ENCODE peak calls at places on chromosomes 3 and 15, in nine cellular contexts. U is hepatocyte; H is CD4-positive, alpha-beta memory T cell; J is lower lobe of right lung; Z is SK-N-SH; R is heart left ventricle; C is keratinocyte; L is adrenal gland; S is mesenchymal stem cell. M is an unnamed sample.
A peak's percentile ranks its signal among the peaks of the same experiment; 100 is the strongest.

GRCh38 chr15:62390793-62391543 is 225.9 kb upstream of the C2CD4B start:
- DNase-seq in S (peak; percentile 73), Z (peak; percentile 76), C (no peak), J (peak; percentile 56), L (peak; percentile 54), R (peak; percentile 35), U (peak; percentile 65), H (no peak), M (peak; percentile 77)

GRCh38 chr3:14925729-14926591 is 21.4 kb upstream of the NR2C2 start:
- DNase-seq in L (no peak), R (no peak), J (no peak), Z (peak; percentile 70), U (peak; percentile 83), C (peak; percentile 21), H (no peak), S (peak; percentile 71), M (peak; percentile 89)

GRCh38 chr3:119311191-119311925 is 17.2 kb downstream of the ARHGAP31 start:
- DNase-seq in C (peak; percentile 44), Z (no peak), U (no peak), S (peak; percentile 91), R (no peak), H (no peak), J (no peak), L (no peak), M (no peak)

GRCh38 chr3:173398111-173398479 is 551 bp downstream of the NLGN1 start:
- DNase-seq in S (no peak), Z (no peak), U (no peak), L (no peak), J (no peak), C (no peak), R (no peak), H (no peak), M (peak; percentile 59)

GRCh38 chr3:133209871-133210550 is 171.8 kb downstream of the TMEM108 start:
- DNase-seq in C (no peak), S (peak; percentile 55), Z (no peak), L (no peak), J (no peak), U (peak; percentile 6), H (no peak), R (no peak), M (no peak)

GRCh38 chr3:195260286-195260905 is 10.6 kb downstream of the XXYLT1 start:
- DNase-seq in C (no peak), R (peak; percentile 46), H (peak; percentile 59), Z (peak; percentile 53), U (peak; percentile 46), S (peak; percentile 45), L (peak; percentile 44), J (no peak), M (peak; percentile 84)

GRCh38 chr3:146093928-146094327 is 67.1 kb downstream of the PLOD2 start:
- DNase-seq in S (no peak), C (no peak), R (no peak), U (no peak), H (no peak), L (peak; percentile 27), Z (no peak), J (no peak), M (no peak)

GRCh38 chr15:93107646-93108045 is 18.6 kb upstream of the RGMA start:
- DNase-seq in J (no peak), H (no peak), Z (no peak), L (no peak), R (no peak), U (no peak), S (no peak), C (no peak), M (no peak)

DNA sequence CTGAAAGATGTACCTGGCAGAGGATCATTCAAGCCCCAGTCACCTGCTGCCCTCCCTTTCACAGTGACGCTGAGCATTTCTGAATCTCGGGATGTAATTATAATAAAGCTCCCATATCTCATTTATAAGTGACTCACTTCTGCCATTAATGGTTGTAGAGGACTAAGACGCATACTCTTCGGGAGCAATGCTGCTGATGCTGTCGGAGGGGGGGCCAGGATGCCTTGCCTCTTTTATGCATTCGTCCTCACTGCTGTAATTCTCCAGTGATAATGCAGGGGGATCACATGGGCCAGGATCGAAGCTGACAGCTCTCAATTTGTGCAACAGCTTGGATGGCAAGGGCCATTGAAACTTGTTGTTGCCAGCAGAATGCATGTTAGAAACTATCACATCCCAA is 3.1 kb downstream of the HRH1 start:
- DNase-seq in J (no peak), L (no peak), Z (no peak), U (no peak), R (no peak), H (no peak), S (no peak), C (no peak), M (no peak)
- H3K27me3 ChIP-seq in J (peaks cover 10% of the 10 kb centered on the region), L (peaks cover 11% of the 10 kb centered on the region), Z (no peaks in the 10 kb centered on the region), U (peaks cover 53% of the 10 kb centered on the region), R (peaks cover 29% of the 10 kb centered on the region), H (peaks cover 26% of the 10 kb centered on the region), S (no peaks in the 10 kb centered on the region), C (no peaks in the 10 kb centered on the region), M (peaks cover 48% of the 10 kb centered on the region)

DNA sequence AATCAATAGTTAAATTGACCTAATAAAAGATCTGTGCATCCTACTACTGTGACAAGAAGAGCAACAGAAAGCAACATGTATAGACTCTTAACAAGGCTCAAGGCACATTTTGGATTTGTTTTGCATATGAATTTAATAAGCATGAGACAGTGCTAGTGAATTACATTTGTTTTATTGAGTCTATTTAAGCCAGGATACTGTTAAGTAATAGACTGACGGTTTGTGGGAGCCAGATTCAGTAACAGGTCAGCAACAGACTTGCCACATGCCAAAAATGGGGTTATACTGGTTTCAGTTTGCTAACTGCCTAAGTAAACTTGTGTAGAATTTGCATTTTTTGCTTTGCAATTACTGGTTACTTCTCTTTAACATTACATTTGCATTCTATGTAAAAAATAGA is 54.0 kb downstream of the MBNL1 start:
- DNase-seq in S (no peak), L (no peak), C (no peak), Z (no peak), R (no peak), H (no peak), J (no peak), U (no peak), M (no peak)
- H3K27ac ChIP-seq in S (no peak overlapping the region), L (no peak overlapping the region), C (no peak overlapping the region), Z (no peak overlapping the region), R (peak overlapping the region; percentile 78), H (peak overlapping the region; percentile 52), J (no peak overlapping the region), U (no peak overlapping the region), M (no peak overlapping the region)

GRCh38 chr3:129608087-129608935 is 1.8 kb upstream of the PLXND1 start:
- DNase-seq in U (peak; percentile 44), Z (peak; percentile 72), L (no peak), C (no peak), R (no peak), S (peak; percentile 71), J (no peak), H (peak; percentile 33), M (peak; percentile 78)

GRCh38 chr3:129605593-129606521 is 619 bp downstream of the PLXND1 start:
- DNase-seq in Z (peak; percentile 78), L (peak; percentile 64), S (peak; percentile 72), J (peak; percentile 73), H (peak; percentile 56), C (no peak), R (peak; percentile 58), U (peak; percentile 72), M (no peak)

GRCh38 chr3:129607391-129608068 is 1.1 kb upstream of the PLXND1 start:
- DNase-seq in S (peak; percentile 40), Z (no peak), J (no peak), R (no peak), U (no peak), H (no peak), C (no peak), L (no peak), M (no peak)

GRCh38 chr3:129604942-129605592 is 1.4 kb downstream of the PLXND1 start:
- DNase-seq in R (no peak), Z (peak; percentile 78), U (no peak), J (peak; percentile 72), S (no peak), C (no peak), L (no peak), H (peak; percentile 39), M (peak; percentile 76)

GRCh38 chr3:129606522-129607390 is at the start of gene PLXND1:
- DNase-seq in S (peak; percentile 87), C (no peak), J (peak; percentile 84), Z (peak; percentile 94), R (peak; percentile 86), H (no peak), U (peak; percentile 79), L (peak; percentile 74), M (peak; percentile 88)
- H3K4me1 ChIP-seq in S (peaks cover 64% of the 10 kb centered on the region), C (no peaks in the 10 kb centered on the region), J (peaks cover 74% of the 10 kb centered on the region), Z (peaks cover 10% of the 10 kb centered on the region), R (peaks cover 86% of the 10 kb centered on the region), H (peaks cover 28% of the 10 kb centered on the region), U (peaks cover 24% of the 10 kb centered on the region), L (peaks cover 17% of the 10 kb centered on the region), M (peaks cover 48% of the 10 kb centered on the region)

DNA sequence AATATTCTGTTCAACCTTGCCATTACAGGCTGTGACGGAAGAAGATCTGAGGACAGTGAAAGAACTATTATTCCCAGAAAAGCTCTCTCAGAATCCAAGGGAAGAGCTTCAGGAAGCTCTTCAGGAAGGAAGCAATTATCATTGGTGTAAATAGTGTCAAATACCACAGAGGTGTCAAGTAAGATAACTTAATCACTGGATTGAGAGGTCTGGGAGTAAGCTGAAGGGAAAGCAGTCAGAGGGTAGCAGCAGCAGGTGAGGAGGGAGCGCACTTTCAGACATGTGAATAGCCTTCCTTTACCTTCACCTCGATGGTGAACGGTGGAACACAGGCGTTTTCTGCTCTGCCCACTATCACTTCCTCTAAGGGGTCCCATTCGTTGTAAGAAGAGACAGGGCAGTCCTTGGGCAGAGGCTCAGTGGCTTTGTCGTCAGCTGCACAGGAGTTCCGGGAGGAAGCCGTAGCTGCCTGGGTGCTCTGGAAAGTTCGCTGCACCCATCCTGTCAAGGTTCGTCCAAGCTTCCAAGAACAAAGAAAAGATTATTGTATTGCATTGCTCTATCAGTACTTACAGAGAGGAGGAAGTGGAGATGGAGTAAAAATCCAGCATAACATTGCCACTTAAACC is 1.9 kb downstream of the GATM start:
- DNase-seq in U (no peak), J (no peak), R (no peak), H (no peak), L (no peak), S (no peak), Z (no peak), C (no peak), M (no peak)
- H3K27me3 ChIP-seq in U (peaks cover 26% of the 10 kb centered on the region), J (peaks cover 17% of the 10 kb centered on the region), R (no peaks in the 10 kb centered on the region), H (peaks cover 45% of the 10 kb centered on the region), L (no peaks in the 10 kb centered on the region), S (peaks cover 52% of the 10 kb centered on the region), Z (peaks cover 17% of the 10 kb centered on the region), C (peaks cover 39% of the 10 kb centered on the region), M (peaks cover 56% of the 10 kb centered on the region)

M was measured in GM23338.